ENCODE peak calls at places on chromosomes 3 and 15, in six cellular contexts. M, J, H, E, K and F are unnamed samples.

GRCh38 chr3:95172549-95172948 is 1109.7 kb downstream of the NSUN3 start:
- DNase-seq in M (no peak), J (no peak), H (no peak), E (no peak), K (no peak), F (no peak)

GRCh38 chr3:149067792-149068352 is 18.5 kb downstream of the HLTF start:
- DNase-seq in M (no peak), J (no peak), H (no peak), E (no peak), K (peak; percentile 7), F (no peak)

GRCh38 chr3:12394516-12395271 is 89.6 kb upstream of the TSEN2 start:
- DNase-seq in M (no peak), J (no peak), H (no peak), E (no peak), K (no peak), F (no peak)

GRCh38 chr3:21544076-21544462 is 206.9 kb downstream of the ZNF385D start:
- DNase-seq in M (no peak), J (no peak), H (no peak), E (no peak), K (no peak), F (no peak)

GRCh38 chr3:192366916-192367315 is 360.4 kb downstream of the FGF12 start:
- DNase-seq in M (no peak), J (no peak), H (no peak), E (no peak), K (no peak), F (no peak)

GRCh38 chr3:162224736-162225135 is 728.1 kb downstream of the OTOL1 start:
- DNase-seq in M (no peak), J (no peak), H (peak; percentile 22), E (no peak), K (no peak), F (no peak)

GRCh38 chr15:82942691-82943090 is 9.8 kb downstream of the HOMER2 start:
- DNase-seq in M (no peak), J (no peak), H (no peak), E (peak; percentile 33), K (peak; percentile 16), F (no peak)

GRCh38 chr3:154090116-154090420 is 31.1 kb upstream of the ARHGEF26 start:
- DNase-seq in M (no peak), J (no peak), H (no peak), E (no peak), K (no peak), F (no peak)

GRCh38 chr3:13711911-13712650 is 163.2 kb downstream of the FBLN2 start:
- DNase-seq in M (no peak), J (no peak), H (no peak), E (no peak), K (no peak), F (no peak)

DNA sequence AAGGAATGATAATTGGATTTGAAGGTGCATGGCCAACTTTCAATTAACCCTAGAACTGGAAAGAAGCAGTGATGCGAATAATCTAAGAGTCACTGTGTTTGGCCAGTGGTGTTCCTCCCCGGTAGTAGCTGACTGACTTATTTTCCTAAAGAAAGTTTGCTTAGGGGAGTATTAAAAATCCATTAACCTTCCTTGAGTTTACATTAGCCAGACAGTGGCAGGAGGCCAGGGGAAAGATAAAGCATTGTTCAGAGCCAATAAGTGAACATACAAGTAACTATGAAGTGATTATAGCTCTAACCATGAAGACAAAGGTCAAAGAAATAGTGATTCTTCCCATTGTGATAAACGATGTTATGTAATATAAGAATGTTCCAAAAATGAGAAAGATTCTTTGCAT is 8.9 kb upstream of the TMEM202 start:
- DNase-seq in M (no peak), J (no peak), H (peak; percentile 4), E (no peak), K (no peak), F (no peak)
- TF ChIP-seq SMC3 in M (no peak), J (no peak), H (no peak), E (no peak), K (no peak), F (no peak)

GRCh38 chr3:25428003-25428861 is at the start of gene RARB:
- DNase-seq in M (no peak), J (peak; percentile 83), H (peak; percentile 81), E (peak; percentile 80), K (peak; percentile 66), F (peak; percentile 51)

GRCh38 chr3:25428950-25429349 is 887 bp downstream of the RARB start:
- DNase-seq in M (no peak), J (no peak), H (no peak), E (no peak), K (no peak), F (no peak)

GRCh38 chr3:25427155-25428002 is 684 bp upstream of the RARB start:
- DNase-seq in M (no peak), J (peak; percentile 24), H (no peak), E (no peak), K (peak; percentile 42), F (no peak)

GRCh38 chr3:25424238-25425013 is 3.6 kb upstream of the RARB start:
- DNase-seq in M (no peak), J (peak; percentile 17), H (no peak), E (no peak), K (no peak), F (no peak)

DNA sequence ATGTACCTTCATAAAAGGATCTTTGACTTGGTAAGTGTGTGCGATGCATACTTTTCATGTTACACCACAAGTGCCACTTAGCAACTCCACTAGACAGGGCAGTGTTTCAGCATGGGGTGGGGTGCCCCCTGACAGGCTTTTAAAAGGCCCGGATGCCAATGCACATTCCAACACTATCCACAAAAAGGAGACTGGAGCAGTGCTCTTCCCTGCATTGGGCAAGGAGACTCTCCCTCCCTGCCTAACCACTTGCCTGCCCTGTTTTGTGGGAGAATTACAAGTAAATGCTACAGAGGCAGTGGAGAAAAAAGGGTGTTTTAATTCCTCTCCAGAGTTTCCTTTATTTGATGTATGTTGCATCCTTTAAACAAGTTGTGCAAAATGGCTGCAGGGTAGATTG is 1.7 kb upstream of the RARB start:
- DNase-seq in M (no peak), J (no peak), H (no peak), E (no peak), K (no peak), F (no peak)
- TF ChIP-seq SMC3 in M (no peak), J (no peak), H (no peak), E (no peak), K (no peak), F (no peak)

DNA sequence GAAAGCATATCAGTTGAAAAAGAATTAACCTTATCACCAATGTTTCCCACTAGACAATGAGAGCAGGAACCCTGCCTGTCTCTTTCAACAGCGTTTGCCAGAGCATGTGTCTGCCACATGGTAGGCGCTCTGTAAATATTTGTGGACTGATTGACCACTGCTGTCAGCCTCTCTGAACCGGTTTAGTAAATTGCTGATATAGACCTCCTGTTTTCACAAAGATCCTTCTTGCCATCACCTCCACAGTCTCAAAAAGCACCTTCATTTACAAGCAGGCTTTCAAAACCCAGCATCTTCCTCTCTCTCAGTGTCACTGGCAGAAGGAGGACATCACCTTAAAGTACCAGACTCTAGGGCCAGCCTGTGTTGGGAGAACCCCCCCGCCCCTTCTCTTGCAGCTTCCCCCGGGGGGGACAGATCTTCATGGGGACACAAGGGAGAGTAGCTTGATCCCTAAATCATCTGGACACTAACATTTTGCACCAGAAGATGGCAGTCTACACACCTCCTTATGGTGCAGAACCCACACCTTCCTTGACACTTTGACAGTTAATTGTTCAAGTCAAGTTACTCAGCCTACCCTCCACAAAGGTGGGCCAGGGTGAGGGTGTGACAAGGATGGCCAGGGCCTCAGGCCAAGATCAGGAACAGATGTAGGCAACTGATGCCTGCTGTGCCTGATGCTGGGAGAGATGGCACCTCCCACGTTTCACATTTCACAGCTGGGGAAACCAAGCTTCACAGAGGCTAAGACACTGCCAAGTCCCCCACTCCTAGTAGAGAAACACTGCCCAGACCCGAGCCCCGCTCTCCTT is 37.8 kb upstream of the USP3 start:
- DNase-seq in M (no peak), J (peak; percentile 72), H (peak; percentile 70), E (peak; percentile 91), K (peak; percentile 66), F (peak; percentile 71)
- TF ChIP-seq SMC3 in M (peak; percentile 87), J (peak; percentile 50), H (peak; percentile 81), E (peak; percentile 97), K (peak; percentile 64), F (peak; percentile 63)

GRCh38 chr3:36969540-36970432 is 23.1 kb downstream of the EPM2AIP1 start:
- DNase-seq in M (peak; percentile 80), J (peak; percentile 88), H (peak; percentile 93), E (no peak), K (peak; percentile 73), F (peak; percentile 99)
- TF ChIP-seq SMC3 in M (no peak), J (no peak), H (no peak), E (no peak), K (no peak), F (peak; percentile 20)

GRCh38 chr3:115961390-115961789 is 338.1 kb downstream of the GAP43 start:
- DNase-seq in M (no peak), J (no peak), H (no peak), E (no peak), K (no peak), F (no peak)
- TF ChIP-seq SMC3 in M (no peak), J (no peak), H (no peak), E (no peak), K (no peak), F (no peak)